ENCODE peak calls at places on chromosomes 11 and 22, in five cellular contexts. D is PC-3, G is amygdala, T is left ventricle myocardium inferior, Y is epithelial cell of proximal tubule. Q is an unnamed sample.

GRCh38 chr11:94750319-94751215 is 17.6 kb upstream of the AMOTL1 start:
- DNase-seq in G (no peak), Y (no peak), D (peak), T (no peak), Q (no peak)

GRCh38 chr11:94895451-94895850 is 77.9 kb downstream of the CWC15 start:
- DNase-seq in T (no peak), D (no peak), G (no peak), Y (peak), Q (no peak)

GRCh38 chr22:40258463-40259046 is 80.8 kb downstream of the TNRC6B start:
- DNase-seq in Y (peak), T (no peak), G (no peak), D (peak), Q (no peak)

GRCh38 chr11:45301537-45302246 is 15.6 kb upstream of the SYT13 start:
- DNase-seq in G (no peak), Y (no peak), T (no peak), D (no peak), Q (no peak)

GRCh38 chr22:38299001-38299651 is 18.1 kb downstream of the CSNK1E start:
- DNase-seq in T (no peak), G (no peak), D (peak), Y (no peak), Q (no peak)

GRCh38 chr11:18731949-18732821 is 6.2 kb upstream of the IGSF22 start:
- DNase-seq in T (peak), G (peak), D (peak), Y (no peak), Q (no peak)

GRCh38 chr11:102256251-102256650 is 61.0 kb upstream of the BIRC3 start:
- DNase-seq in D (peak), Y (no peak), G (no peak), T (no peak), Q (peak)

GRCh38 chr11:6336293-6336692 is 16.0 kb upstream of the CAVIN3 start:
- DNase-seq in G (no peak), T (no peak), D (no peak), Y (no peak), Q (no peak)

GRCh38 chr22:42304021-42304790 is 33.8 kb upstream of the TCF20 start:
- DNase-seq in Y (no peak), D (no peak), G (no peak), T (no peak), Q (no peak)

GRCh38 chr11:90594658-90595057 is 371.8 kb upstream of the CHORDC1 start:
- DNase-seq in G (no peak), D (peak), Y (no peak), T (no peak), Q (no peak)

GRCh38 chr22:35350539-35351503 is 30.1 kb upstream of the HMOX1 start:
- DNase-seq in Y (no peak), G (peak), D (peak), T (peak), Q (peak)

GRCh38 chr22:23068832-23069385 is 1.4 kb upstream of the GNAZ start:
- DNase-seq in Y (no peak), D (no peak), T (no peak), G (no peak), Q (peak)

GRCh38 chr11:42709216-42709615 is 602.6 kb upstream of the API5 start:
- DNase-seq in D (no peak), T (no peak), Y (no peak), G (no peak), Q (no peak)

GRCh38 chr11:34281256-34281655 is 76.6 kb downstream of the ABTB2 start:
- DNase-seq in G (no peak), T (no peak), Y (no peak), D (no peak), Q (no peak)

GRCh38 chr11:1484716-1485503 is 1.7 kb downstream of the MOB2 start:
- DNase-seq in T (peak), D (no peak), G (no peak), Y (no peak), Q (no peak)

GRCh38 chr11:129346916-129347315 is 28.7 kb upstream of the BARX2 start:
- DNase-seq in T (no peak), Y (no peak), G (no peak), D (peak), Q (no peak)

GRCh38 chr22:44828193-44828592 is 75.8 kb downstream of the ARHGAP8 start:
- DNase-seq in D (peak), T (no peak), Y (no peak), G (no peak), Q (peak)

GRCh38 chr11:66479741-66480115 is 506 bp upstream of the DPP3 start:
- DNase-seq in D (no peak), T (no peak), Y (no peak), G (no peak), Q (no peak)

GRCh38 chr11:114416441-114416928 is 16.0 kb downstream of the RBM7 start:
- DNase-seq in G (no peak), T (no peak), D (peak), Y (no peak), Q (no peak)

GRCh38 chr11:93740031-93740801 is 1.1 kb downstream of the TAF1D start:
- DNase-seq in G (no peak), D (peak), T (no peak), Y (no peak), Q (no peak)

GRCh38 chr22:49303781-49304461 is 523.8 kb downstream of the BRD1 start:
- DNase-seq in T (no peak), G (no peak), Y (no peak), D (no peak), Q (peak)

GRCh38 chr11:44275241-44275640 is 34.7 kb downstream of the ALX4 start:
- DNase-seq in T (no peak), D (no peak), Y (no peak), G (no peak), Q (no peak)

GRCh38 chr11:12842933-12843636 is 166.0 kb upstream of the RASSF10 start:
- DNase-seq in Y (no peak), T (no peak), D (peak), G (no peak), Q (no peak)

GRCh38 chr11:70622091-70622490 is 223.8 kb downstream of the CTTN start:
- DNase-seq in Y (no peak), D (no peak), T (no peak), G (no peak), Q (no peak)

GRCh38 chr11:63908631-63909491 is 8.1 kb downstream of the RCOR2 start:
- DNase-seq in D (no peak), G (no peak), T (peak), Y (no peak), Q (no peak)

GRCh38 chr11:73156114-73156513 is 14.0 kb upstream of the FCHSD2 start:
- DNase-seq in G (no peak), T (no peak), Y (no peak), D (no peak), Q (no peak)

GRCh38 chr11:25860677-25861445 is 471.1 kb upstream of the ANO3 start:
- DNase-seq in D (no peak), T (no peak), Y (peak), G (no peak), Q (no peak)

GRCh38 chr11:94325681-94326080 is 21.3 kb downstream of the IZUMO1R start:
- DNase-seq in Y (no peak), G (no peak), T (no peak), D (peak), Q (no peak)

GRCh38 chr22:50544746-50545253 is 899 bp upstream of the KLHDC7B start:
- DNase-seq in T (no peak), G (no peak), D (no peak), Y (no peak), Q (peak)

GRCh38 chr11:1298695-1299492 is 10.5 kb downstream of the TOLLIP start:
- DNase-seq in Y (peak), G (no peak), T (peak), D (peak), Q (peak)

GRCh38 chr11:122893131-122893530 is 10.6 kb downstream of the JHY start:
- DNase-seq in Y (peak), T (no peak), D (no peak), G (no peak), Q (no peak)

GRCh38 chr11:7909585-7910325 is 21.3 kb downstream of the OR10A6 start:
- DNase-seq in D (peak), Y (no peak), T (no peak), G (no peak), Q (no peak)

GRCh38 chr11:65183201-65183891 is 1.6 kb downstream of the CAPN1 start:
- DNase-seq in D (peak), Y (no peak), G (no peak), T (no peak), Q (peak)